ENCODE peak calls at places on chromosomes 13 and 19, in six cellular contexts. G is stimulated activated CD8-positive, alpha-beta memory T cell treated with anti-CD3 and anti-CD28 coated beads, Interleukin-15, amount 100 ng/mL, for 24 hours; N is foreskin fibroblast; O is smooth muscle cell of the brain vasculature; U is mesenteric fat pad; F is T-helper 2 cell. L is an unnamed sample.

GRCh38 chr19:8569066-8569761 is 8.0 kb downstream of the MYO1F start:
- DNase-seq in U (no peak), N (peak), O (peak), F (peak), G (no peak), L (peak)

GRCh38 chr13:53007872-53008271 is 20.7 kb upstream of the OLFM4 start:
- DNase-seq in U (no peak), G (no peak), F (no peak), N (no peak), O (no peak), L (no peak)

GRCh38 chr13:19596960-19597361 is 35.6 kb upstream of the TPTE2 start:
- DNase-seq in O (no peak), U (no peak), N (peak), G (no peak), F (no peak), L (no peak)

GRCh38 chr13:98976338-98976737 is 1.5 kb downstream of the DOCK9 start:
- DNase-seq in U (no peak), O (peak), N (peak), F (no peak), G (no peak), L (no peak)

GRCh38 chr19:27962260-27962659 is 1250.7 kb downstream of the UQCRFS1 start:
- DNase-seq in N (no peak), U (no peak), F (no peak), O (no peak), G (no peak), L (no peak)

GRCh38 chr19:3969435-3970312 is 1.2 kb downstream of the DAPK3 start:
- DNase-seq in F (no peak), G (no peak), N (peak), U (no peak), O (no peak), L (no peak)

GRCh38 chr13:50200988-50201387 is 185.7 kb downstream of the KCNRG start:
- DNase-seq in F (no peak), N (no peak), G (no peak), U (no peak), O (no peak), L (no peak)

GRCh38 chr19:46101293-46101692 is 23.2 kb downstream of the IGFL3 start:
- DNase-seq in G (no peak), U (no peak), O (no peak), N (no peak), F (no peak), L (no peak)

GRCh38 chr13:107586216-107586615 is 629.1 kb downstream of the LIG4 start:
- DNase-seq in O (no peak), F (no peak), U (no peak), G (no peak), N (no peak), L (no peak)

GRCh38 chr19:49488046-49488862 is 846 bp downstream of the RPL13A start:
- DNase-seq in O (no peak), N (no peak), U (no peak), G (no peak), F (no peak), L (no peak)

GRCh38 chr19:43444531-43445340 is 20.7 kb downstream of the LYPD3 start:
- DNase-seq in F (no peak), U (no peak), N (no peak), G (no peak), O (no peak), L (no peak)

GRCh38 chr19:50362030-50362412 is 3.4 kb downstream of the NAPSA start:
- DNase-seq in O (no peak), G (no peak), U (no peak), F (no peak), N (no peak), L (no peak)

GRCh38 chr13:66009241-66009640 is 1220.9 kb downstream of the PCDH9 start:
- DNase-seq in N (no peak), O (no peak), F (no peak), U (no peak), G (no peak), L (no peak)

GRCh38 chr13:24747248-24748151 is 16.5 kb upstream of the RNF17 start:
- DNase-seq in G (no peak), O (no peak), N (no peak), F (no peak), U (peak), L (no peak)

GRCh38 chr19:4547303-4548237 is 7.7 kb upstream of the LRG1 start:
- DNase-seq in N (no peak), U (no peak), F (no peak), O (no peak), G (no peak), L (peak)

GRCh38 chr19:4889034-4889825 is 13.5 kb downstream of the ARRDC5 start:
- DNase-seq in F (no peak), U (no peak), G (no peak), N (peak), O (no peak), L (no peak)

GRCh38 chr19:10044390-10044789 is 31.1 kb downstream of the RDH8 start:
- DNase-seq in U (no peak), F (no peak), G (no peak), O (no peak), N (no peak), L (no peak)

GRCh38 chr13:75766636-75767035 is 130.5 kb downstream of the LMO7 start:
- DNase-seq in F (no peak), U (no peak), O (no peak), N (no peak), G (no peak), L (no peak)

GRCh38 chr13:98598043-98598442 is 21.1 kb upstream of the STK24 start:
- DNase-seq in U (peak), N (no peak), G (no peak), F (no peak), O (no peak), L (no peak)

GRCh38 chr19:18419195-18419698 is at the start of gene SSBP4:
- DNase-seq in F (peak), G (peak), N (peak), O (no peak), U (peak), L (peak)

GRCh38 chr19:19460258-19460731 is 54.8 kb downstream of the GATAD2A start:
- DNase-seq in G (no peak), N (peak), U (no peak), O (no peak), F (no peak), L (no peak)

GRCh38 chr19:13974073-13974472 is 21.8 kb downstream of the DCAF15 start:
- DNase-seq in U (no peak), F (no peak), O (no peak), N (no peak), G (no peak), L (no peak)

GRCh38 chr13:55649485-55649884 is 1491.2 kb upstream of the PRR20A start:
- DNase-seq in N (no peak), U (no peak), O (no peak), G (no peak), F (no peak), L (no peak)

GRCh38 chr13:19058566-19058965 is 123.1 kb downstream of the TUBA3C start:
- DNase-seq in G (no peak), U (no peak), N (no peak), O (no peak), F (no peak), L (no peak)

GRCh38 chr19:17406887-17407196 is 1.4 kb upstream of the BST2 start:
- DNase-seq in O (no peak), U (no peak), F (no peak), N (no peak), G (no peak), L (no peak)

GRCh38 chr13:30129411-30129810 is 177.9 kb downstream of the KATNAL1 start:
- DNase-seq in O (no peak), N (no peak), F (no peak), G (no peak), U (no peak), L (no peak)

GRCh38 chr19:9801976-9802375 is 16.9 kb downstream of the FBXL12 start:
- DNase-seq in N (no peak), O (no peak), F (no peak), G (no peak), U (no peak), L (no peak)

GRCh38 chr13:110455941-110456340 is 105.6 kb downstream of the RAB20 start:
- DNase-seq in N (peak), G (peak), U (no peak), O (no peak), F (peak), L (peak)

GRCh38 chr19:11881151-11881800 is 6.3 kb upstream of the ZNF69 start:
- DNase-seq in G (peak), U (no peak), F (peak), O (no peak), N (peak), L (peak)

GRCh38 chr19:51195316-51195586 is 29.6 kb upstream of the CD33 start:
- DNase-seq in G (no peak), U (no peak), N (no peak), O (no peak), F (no peak), L (no peak)

GRCh38 chr13:75761373-75761772 is 125.2 kb downstream of the LMO7 start:
- DNase-seq in O (no peak), G (no peak), N (no peak), F (no peak), U (no peak), L (no peak)

GRCh38 chr13:26133851-26134250 is 82.0 kb upstream of the SHISA2 start:
- DNase-seq in U (no peak), F (no peak), G (no peak), N (no peak), O (no peak), L (no peak)

GRCh38 chr19:7618771-7619510 is 10.4 kb downstream of the XAB2 start:
- DNase-seq in N (no peak), U (no peak), O (no peak), F (no peak), G (no peak), L (no peak)

GRCh38 chr19:18167975-18168645 is 5.5 kb upstream of the IFI30 start:
- DNase-seq in F (peak), G (no peak), N (no peak), O (no peak), U (no peak), L (peak)

GRCh38 chr13:109768616-109769015 is 17.8 kb downstream of the IRS2 start:
- DNase-seq in G (no peak), N (no peak), F (no peak), U (no peak), O (no peak), L (no peak)

GRCh38 chr13:99103536-99103935 is 97.1 kb upstream of the UBAC2 start:
- DNase-seq in F (no peak), G (no peak), U (no peak), N (no peak), O (no peak), L (no peak)

GRCh38 chr19:35346193-35347052 is 1.3 kb upstream of the FFAR1 start:
- DNase-seq in N (no peak), O (no peak), F (peak), G (no peak), U (peak), L (no peak)

GRCh38 chr19:952680-953500 is 27.1 kb downstream of the ARID3A start:
- DNase-seq in O (no peak), G (no peak), N (no peak), U (no peak), F (no peak), L (no peak)